ENCODE peak calls at places on chromosomes 6 and 20, in ten cellular contexts. Z is HCT116, B is thyroid gland, C is gastrocnemius medialis, G is transverse colon, Q is upper lobe of left lung, T is uterus, U is GM12891, J is A549, H is vagina. D is an unnamed sample.
A peak's percentile ranks its signal among the peaks of the same experiment; 100 is the strongest.

GRCh38 chr6:30882764-30883475 is 1.4 kb upstream of the DDR1 start:
- DNase-seq in Z (peak; percentile 54), B (peak; percentile 90), C (no peak), G (peak; percentile 84), Q (peak; percentile 91), T (peak; percentile 53), U (peak; percentile 62), J (peak; percentile 21), H (peak; percentile 96), D (no peak)

GRCh38 chr6:105041880-105042279 is 85.0 kb downstream of the LIN28B start:
- DNase-seq in Z (no peak), B (no peak), C (no peak), G (no peak), Q (no peak), T (no peak), U (no peak), J (no peak), H (no peak), D (no peak)

GRCh38 chr6:84309336-84309735 is 81.9 kb upstream of the CEP162 start:
- DNase-seq in Z (no peak), B (no peak), C (no peak), G (no peak), Q (no peak), T (no peak), U (no peak), J (no peak), H (no peak), D (no peak)

GRCh38 chr6:15993716-15994228 is 135.1 kb upstream of the MYLIP start:
- DNase-seq in Z (no peak), B (no peak), C (no peak), G (no peak), Q (no peak), T (no peak), U (no peak), J (no peak), H (no peak), D (no peak)

GRCh38 chr6:5672581-5673011 is 334.1 kb downstream of the NRN1 start:
- DNase-seq in Z (no peak), B (no peak), C (peak; percentile 51), G (no peak), Q (no peak), T (peak; percentile 67), U (no peak), J (peak; percentile 25), H (no peak), D (no peak)

GRCh38 chr20:50521221-50521642 is 11.0 kb downstream of the PTPN1 start:
- DNase-seq in Z (no peak), B (no peak), C (no peak), G (no peak), Q (no peak), T (no peak), U (no peak), J (no peak), H (no peak), D (no peak)

GRCh38 chr6:36840471-36841461 is 1.5 kb upstream of the CPNE5 start:
- DNase-seq in Z (no peak), B (peak; percentile 27), C (no peak), G (no peak), Q (no peak), T (peak; percentile 60), U (peak; percentile 27), J (no peak), H (no peak), D (no peak)

GRCh38 chr6:17877196-17877889 is 110.1 kb downstream of the KIF13A start:
- DNase-seq in Z (no peak), B (peak; percentile 17), C (no peak), G (no peak), Q (no peak), T (no peak), U (no peak), J (peak; percentile 81), H (no peak), D (no peak)

GRCh38 chr20:63567382-63568169 is 6.5 kb downstream of the HELZ2 start:
- DNase-seq in Z (no peak), B (no peak), C (no peak), G (peak; percentile 75), Q (peak; percentile 75), T (no peak), U (peak; percentile 76), J (no peak), H (no peak), D (no peak)

GRCh38 chr6:116444092-116444491 is 17.1 kb upstream of the CALHM6 start:
- DNase-seq in Z (peak; percentile 7), B (no peak), C (no peak), G (no peak), Q (no peak), T (no peak), U (no peak), J (peak; percentile 29), H (no peak), D (no peak)

GRCh38 chr6:3075522-3076113 is 7.3 kb downstream of the RIPK1 start:
- DNase-seq in Z (no peak), B (no peak), C (no peak), G (no peak), Q (no peak), T (no peak), U (no peak), J (no peak), H (no peak), D (no peak)

GRCh38 chr20:9374480-9374879 is 139.9 kb upstream of the LAMP5 start:
- DNase-seq in Z (no peak), B (no peak), C (no peak), G (no peak), Q (no peak), T (no peak), U (no peak), J (no peak), H (no peak), D (no peak)
- TF ChIP-seq POLR2A in Z (no peak), B (no peak), C (no peak), G (no peak), Q (no peak), T (no peak), U (no peak), J (no peak), H (no peak), D (no peak)

GRCh38 chr6:107460074-107460631 is 789 bp upstream of the PDSS2 start:
- DNase-seq in Z (no peak), B (no peak), C (no peak), G (no peak), Q (no peak), T (no peak), U (no peak), J (no peak), H (no peak), D (no peak)

GRCh38 chr6:107458687-107459282 is 579 bp downstream of the PDSS2 start:
- DNase-seq in Z (no peak), B (peak; percentile 39), C (peak; percentile 3), G (peak; percentile 25), Q (peak; percentile 40), T (peak; percentile 25), U (peak; percentile 32), J (no peak), H (no peak), D (no peak)

GRCh38 chr6:107459283-107460073 is at the start of gene PDSS2:
- DNase-seq in Z (peak; percentile 91), B (peak; percentile 100), C (peak; percentile 97), G (peak; percentile 99), Q (peak; percentile 99), T (peak; percentile 98), U (peak; percentile 87), J (peak; percentile 95), H (no peak), D (peak; percentile 98)
- TF ChIP-seq POLR2A in Z (peak; percentile 87), B (peak; percentile 95), C (peak; percentile 81), G (peak; percentile 91), Q (peak; percentile 6), T (peak; percentile 54), U (peak; percentile 91), J (peak; percentile 70), H (no peak), D (peak; percentile 37)

GRCh38 chr6:150962436-150962835 is 96.9 kb downstream of the MTHFD1L start:
- DNase-seq in Z (no peak), B (no peak), C (no peak), G (no peak), Q (no peak), T (no peak), U (no peak), J (no peak), H (no peak), D (no peak)

GRCh38 chr6:150953860-150954259 is 88.4 kb downstream of the MTHFD1L start:
- DNase-seq in Z (no peak), B (no peak), C (no peak), G (no peak), Q (no peak), T (no peak), U (no peak), J (no peak), H (no peak), D (no peak)

GRCh38 chr6:150964765-150965164 is 99.3 kb downstream of the MTHFD1L start:
- DNase-seq in Z (no peak), B (no peak), C (no peak), G (no peak), Q (no peak), T (no peak), U (no peak), J (no peak), H (no peak), D (no peak)

DNA sequence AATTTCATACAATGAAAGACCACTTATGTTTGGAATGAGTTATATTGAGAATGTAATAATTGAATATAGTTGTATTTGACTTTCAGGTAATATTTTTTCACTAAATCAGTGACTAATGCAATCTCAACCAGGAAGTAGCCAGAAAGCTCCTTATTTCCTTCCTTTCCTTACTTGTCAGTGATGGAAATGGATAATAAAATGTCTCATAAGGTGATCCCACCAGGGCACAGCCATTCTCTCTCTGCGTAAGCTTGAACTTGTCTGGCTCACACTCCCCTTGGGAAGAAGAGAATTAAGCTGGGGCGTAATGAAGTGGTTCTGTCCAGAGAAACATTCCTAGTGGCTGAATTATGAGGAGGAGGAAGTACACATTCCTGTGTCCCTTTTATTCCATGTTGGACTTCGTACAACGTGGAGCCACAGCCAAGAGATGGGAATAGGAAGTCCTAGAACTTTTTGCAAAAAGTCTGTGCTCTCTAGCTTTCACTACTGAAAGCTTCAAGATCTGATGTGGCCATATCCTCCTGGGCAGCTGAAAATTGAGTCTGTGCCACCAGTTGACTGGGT is 93.7 kb downstream of the MTHFD1L start:
- DNase-seq in Z (no peak), B (no peak), C (no peak), G (peak; percentile 23), Q (no peak), T (peak; percentile 53), U (no peak), J (no peak), H (no peak), D (no peak)
- TF ChIP-seq POLR2A in Z (no peak), B (no peak), C (no peak), G (no peak), Q (no peak), T (no peak), U (no peak), J (no peak), H (no peak), D (no peak)

DNA sequence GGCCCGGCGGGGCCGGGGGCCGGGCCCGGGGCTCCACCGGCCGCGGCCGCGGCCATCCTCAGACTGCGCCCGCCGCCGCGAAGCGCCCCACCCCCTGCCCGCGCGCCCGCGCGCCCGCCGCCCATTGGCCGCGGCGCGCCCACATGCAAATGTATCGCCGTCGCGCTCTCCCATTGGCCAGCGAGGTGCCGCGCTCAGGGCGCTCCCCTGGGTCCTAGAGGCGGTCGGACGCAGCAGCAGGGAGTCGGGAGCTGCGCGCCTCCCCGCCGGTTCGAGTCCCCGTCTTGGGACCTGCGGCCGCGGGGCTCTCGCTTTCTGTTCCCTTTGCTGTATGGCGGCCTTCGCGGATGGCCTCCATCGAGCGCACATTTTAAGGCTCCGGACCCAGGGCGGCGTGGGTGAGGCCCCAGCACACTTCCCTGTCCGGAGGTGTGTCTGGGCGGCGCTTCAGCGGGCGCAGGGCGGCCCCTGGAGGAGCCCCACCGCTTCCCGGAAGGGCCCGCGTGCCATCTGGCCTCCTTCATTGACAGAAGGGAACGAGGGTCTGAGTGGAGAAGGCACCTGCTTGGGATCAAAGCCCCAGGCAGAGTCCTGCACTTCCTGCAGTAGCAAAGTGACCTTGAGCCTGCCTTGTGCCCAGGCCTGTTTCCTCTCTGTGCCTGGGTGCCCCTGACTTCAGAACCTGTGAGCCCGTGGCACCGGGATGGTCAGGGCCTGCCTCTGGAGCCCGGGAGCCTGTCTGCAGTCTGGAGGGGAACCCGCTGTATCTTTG is at the start of gene CABLES2:
- DNase-seq in Z (peak; percentile 83), B (peak; percentile 95), C (peak; percentile 87), G (peak; percentile 94), Q (peak; percentile 95), T (peak; percentile 93), U (peak; percentile 99), J (peak; percentile 95), H (no peak), D (peak; percentile 96)
- TF ChIP-seq POLR2A in Z (no peak), B (peak; percentile 68), C (peak; percentile 15), G (peak; percentile 36), Q (no peak), T (no peak), U (no peak), J (no peak), H (no peak), D (no peak)